ENCODE peak calls at places on chromosomes 1 and 21, in eight cellular contexts. E is EL; L is H4; K is AG09319; P is C1 segment of cervical spinal cord; Q is stimulated activated CD4-positive, alpha-beta T cell treated with anti-CD3 and anti-CD28 coated beads, Interleukin-4, amount 100 ng/mL, for 48 hours; N is progenitor cell of endocrine pancreas; V is ELF-1. H is an unnamed sample.
A peak's percentile ranks its signal among the peaks of the same experiment; 100 is the strongest.

GRCh38 chr1:109162626-109163025 is 48.7 kb downstream of the ELAPOR1 start:
- DNase-seq in P (no peak), K (no peak), N (no peak), Q (no peak), L (no peak), V (no peak), E (no peak), H (no peak)

GRCh38 chr21:34688715-34689114 is 19.9 kb downstream of the CLIC6 start:
- DNase-seq in P (no peak), L (no peak), V (no peak), Q (no peak), K (no peak), N (no peak), E (no peak), H (no peak)

GRCh38 chr1:66246371-66247262 is 287.3 kb upstream of the SGIP1 start:
- DNase-seq in L (no peak), K (no peak), V (no peak), N (no peak), Q (no peak), P (no peak), E (no peak), H (peak; percentile 39)

GRCh38 chr21:35326677-35327076 is 277.6 kb upstream of the RUNX1 start:
- DNase-seq in L (peak; percentile 50), Q (no peak), V (no peak), K (peak; percentile 84), P (no peak), N (no peak), E (no peak), H (peak; percentile 16)

GRCh38 chr1:55337801-55338447 is 122.8 kb upstream of the USP24 start:
- DNase-seq in N (no peak), E (peak; percentile 75), K (no peak), P (no peak), V (peak; percentile 60), Q (no peak), L (peak; percentile 78), H (peak; percentile 56)

GRCh38 chr1:19606817-19607706 is 37.0 kb upstream of the NBL1 start:
- DNase-seq in E (no peak), N (no peak), Q (peak; percentile 20), P (no peak), V (no peak), L (no peak), K (peak; percentile 76), H (peak; percentile 54)

GRCh38 chr1:169745015-169745861 is 11.4 kb upstream of the SELE start:
- DNase-seq in E (no peak), L (no peak), K (no peak), P (no peak), N (no peak), V (peak; percentile 6), Q (no peak), H (no peak)

GRCh38 chr1:206135248-206135647 is 18.1 kb upstream of the AVPR1B start:
- DNase-seq in N (no peak), K (no peak), E (no peak), P (no peak), Q (no peak), L (no peak), V (no peak), H (no peak)

GRCh38 chr1:233843523-233844204 is 60.8 kb upstream of the SLC35F3 start:
- DNase-seq in E (peak; percentile 12), L (peak; percentile 41), K (no peak), N (no peak), P (no peak), Q (no peak), V (peak; percentile 48), H (no peak)

GRCh38 chr1:91685994-91686393 is 185.3 kb downstream of the CDC7 start:
- DNase-seq in N (no peak), P (no peak), E (no peak), Q (no peak), K (no peak), L (no peak), V (no peak), H (no peak)

GRCh38 chr1:212607206-212607923 is 1.2 kb upstream of the ATF3 start:
- DNase-seq in N (peak; percentile 14), E (no peak), L (no peak), P (no peak), K (no peak), Q (no peak), V (peak; percentile 41), H (peak; percentile 44)

H was measured in adipocyte.